ENCODE peak calls at places on chromosomes 3 and 15, in eight cellular contexts. One of them, this sample, is unnamed.

GRCh38 chr3:114606336-114606735 is 312.5 kb downstream of the TIGIT start:
- DNase-seq in AG04449: no peak
- DNase-seq in coronary artery: no peak
- DNase-seq in cardiac muscle cell: no peak
- DNase-seq in esophagus squamous epithelium: no peak
- DNase-seq in HL-60: no peak
- DNase-seq in left ventricle myocardium inferior: no peak
- DNase-seq in upper lobe of right lung: no peak
- DNase-seq in this sample: no peak

GRCh38 chr15:58952751-58953150 is 19.3 kb upstream of the SLTM start:
- DNase-seq in AG04449: no peak
- DNase-seq in HL-60: no peak
- DNase-seq in coronary artery: no peak
- DNase-seq in esophagus squamous epithelium: no peak
- DNase-seq in upper lobe of right lung: no peak
- DNase-seq in left ventricle myocardium inferior: no peak
- DNase-seq in cardiac muscle cell: peak; percentile 22
- DNase-seq in this sample: no peak

GRCh38 chr3:55333923-55334322 is 153.2 kb downstream of the WNT5A start:
- DNase-seq in AG04449: peak; percentile 60
- DNase-seq in upper lobe of right lung: no peak
- DNase-seq in esophagus squamous epithelium: no peak
- DNase-seq in left ventricle myocardium inferior: no peak
- DNase-seq in cardiac muscle cell: no peak
- DNase-seq in coronary artery: no peak
- DNase-seq in HL-60: no peak
- DNase-seq in this sample: no peak

GRCh38 chr15:39113741-39114140 is 467.1 kb upstream of the THBS1 start:
- DNase-seq in left ventricle myocardium inferior: no peak
- DNase-seq in AG04449: no peak
- DNase-seq in esophagus squamous epithelium: no peak
- DNase-seq in HL-60: no peak
- DNase-seq in upper lobe of right lung: no peak
- DNase-seq in cardiac muscle cell: no peak
- DNase-seq in coronary artery: no peak
- DNase-seq in this sample: no peak

GRCh38 chr3:115239717-115240116 is 92.6 kb upstream of the ZBTB20 start:
- DNase-seq in cardiac muscle cell: no peak
- DNase-seq in left ventricle myocardium inferior: peak; percentile 25
- DNase-seq in esophagus squamous epithelium: no peak
- DNase-seq in HL-60: no peak
- DNase-seq in coronary artery: peak; percentile 83
- DNase-seq in AG04449: peak; percentile 92
- DNase-seq in upper lobe of right lung: no peak
- DNase-seq in this sample: peak; percentile 57

GRCh38 chr15:33132722-33133345 is 61.7 kb downstream of the FMN1 start:
- DNase-seq in AG04449: no peak
- DNase-seq in cardiac muscle cell: peak; percentile 73
- DNase-seq in coronary artery: no peak
- DNase-seq in HL-60: no peak
- DNase-seq in esophagus squamous epithelium: no peak
- DNase-seq in left ventricle myocardium inferior: no peak
- DNase-seq in upper lobe of right lung: no peak
- DNase-seq in this sample: no peak

GRCh38 chr15:78355185-78355584 is 15.0 kb downstream of the CRABP1 start:
- DNase-seq in AG04449: no peak
- DNase-seq in HL-60: no peak
- DNase-seq in left ventricle myocardium inferior: no peak
- DNase-seq in cardiac muscle cell: no peak
- DNase-seq in coronary artery: no peak
- DNase-seq in esophagus squamous epithelium: no peak
- DNase-seq in upper lobe of right lung: no peak
- DNase-seq in this sample: no peak

GRCh38 chr3:81823882-81824395 is 62.5 kb upstream of the GBE1 start:
- DNase-seq in cardiac muscle cell: peak; percentile 55
- DNase-seq in esophagus squamous epithelium: no peak
- DNase-seq in left ventricle myocardium inferior: no peak
- DNase-seq in upper lobe of right lung: no peak
- DNase-seq in AG04449: no peak
- DNase-seq in HL-60: peak; percentile 53
- DNase-seq in coronary artery: no peak
- DNase-seq in this sample: no peak

GRCh38 chr3:153273767-153274443 is 111.9 kb downstream of the RAP2B start:
- DNase-seq in cardiac muscle cell: no peak
- DNase-seq in AG04449: no peak
- DNase-seq in left ventricle myocardium inferior: no peak
- DNase-seq in coronary artery: no peak
- DNase-seq in esophagus squamous epithelium: no peak
- DNase-seq in upper lobe of right lung: no peak
- DNase-seq in HL-60: no peak
- DNase-seq in this sample: no peak

GRCh38 chr3:25453521-25454410 is 25.7 kb downstream of the RARB start:
- DNase-seq in esophagus squamous epithelium: no peak
- DNase-seq in cardiac muscle cell: no peak
- DNase-seq in left ventricle myocardium inferior: no peak
- DNase-seq in upper lobe of right lung: no peak
- DNase-seq in coronary artery: no peak
- DNase-seq in AG04449: no peak
- DNase-seq in HL-60: no peak
- DNase-seq in this sample: no peak

GRCh38 chr15:84982301-84982920 is 755 bp downstream of the PDE8A start:
- DNase-seq in coronary artery: no peak
- DNase-seq in upper lobe of right lung: peak; percentile 74
- DNase-seq in left ventricle myocardium inferior: peak; percentile 44
- DNase-seq in esophagus squamous epithelium: no peak
- DNase-seq in HL-60: peak; percentile 36
- DNase-seq in cardiac muscle cell: peak; percentile 34
- DNase-seq in AG04449: no peak
- DNase-seq in this sample: peak; percentile 39

GRCh38 chr15:42575188-42576039 is at the start of gene STARD9:
- DNase-seq in AG04449: peak; percentile 82
- DNase-seq in cardiac muscle cell: peak; percentile 99
- DNase-seq in HL-60: peak; percentile 94
- DNase-seq in upper lobe of right lung: peak; percentile 99
- DNase-seq in coronary artery: peak; percentile 99
- DNase-seq in esophagus squamous epithelium: peak; percentile 83
- DNase-seq in left ventricle myocardium inferior: peak; percentile 99
- DNase-seq in this sample: peak; percentile 98

GRCh38 chr3:148532326-148532725 is 165.4 kb upstream of the AGTR1 start:
- DNase-seq in HL-60: no peak
- DNase-seq in coronary artery: no peak
- DNase-seq in esophagus squamous epithelium: no peak
- DNase-seq in cardiac muscle cell: no peak
- DNase-seq in AG04449: no peak
- DNase-seq in upper lobe of right lung: no peak
- DNase-seq in left ventricle myocardium inferior: no peak
- DNase-seq in this sample: no peak

GRCh38 chr15:57992761-57993295 is 72.7 kb downstream of the ALDH1A2 start:
- DNase-seq in esophagus squamous epithelium: no peak
- DNase-seq in left ventricle myocardium inferior: no peak
- DNase-seq in upper lobe of right lung: no peak
- DNase-seq in coronary artery: no peak
- DNase-seq in AG04449: no peak
- DNase-seq in cardiac muscle cell: no peak
- DNase-seq in HL-60: no peak
- DNase-seq in this sample: no peak

GRCh38 chr15:58453931-58454793 is 22.4 kb downstream of the LIPC start:
- DNase-seq in coronary artery: no peak
- DNase-seq in cardiac muscle cell: no peak
- DNase-seq in upper lobe of right lung: no peak
- DNase-seq in left ventricle myocardium inferior: no peak
- DNase-seq in AG04449: no peak
- DNase-seq in esophagus squamous epithelium: no peak
- DNase-seq in HL-60: peak; percentile 57
- DNase-seq in this sample: peak; percentile 25

GRCh38 chr15:77530576-77530975 is 102.1 kb downstream of the LINGO1 start:
- DNase-seq in AG04449: peak; percentile 33
- DNase-seq in esophagus squamous epithelium: no peak
- DNase-seq in upper lobe of right lung: peak; percentile 31
- DNase-seq in coronary artery: no peak
- DNase-seq in cardiac muscle cell: no peak
- DNase-seq in HL-60: no peak
- DNase-seq in left ventricle myocardium inferior: no peak
- DNase-seq in this sample: peak; percentile 41

GRCh38 chr15:25185791-25186190 is 231.0 kb downstream of the SNRPN start:
- DNase-seq in AG04449: no peak
- DNase-seq in upper lobe of right lung: peak; percentile 46
- DNase-seq in esophagus squamous epithelium: no peak
- DNase-seq in coronary artery: no peak
- DNase-seq in cardiac muscle cell: no peak
- DNase-seq in HL-60: no peak
- DNase-seq in left ventricle myocardium inferior: no peak
- DNase-seq in this sample: peak; percentile 11

GRCh38 chr3:187919018-187919417 is 173.8 kb upstream of the BCL6 start:
- DNase-seq in left ventricle myocardium inferior: no peak
- DNase-seq in esophagus squamous epithelium: no peak
- DNase-seq in coronary artery: no peak
- DNase-seq in cardiac muscle cell: no peak
- DNase-seq in upper lobe of right lung: no peak
- DNase-seq in HL-60: no peak
- DNase-seq in AG04449: no peak
- DNase-seq in this sample: no peak

GRCh38 chr15:79028411-79028964 is 62.1 kb downstream of the RASGRF1 start:
- DNase-seq in cardiac muscle cell: peak; percentile 56
- DNase-seq in AG04449: no peak
- DNase-seq in coronary artery: no peak
- DNase-seq in esophagus squamous epithelium: no peak
- DNase-seq in HL-60: peak; percentile 38
- DNase-seq in upper lobe of right lung: no peak
- DNase-seq in left ventricle myocardium inferior: no peak
- DNase-seq in this sample: no peak

GRCh38 chr3:112653209-112653871 is 12.4 kb upstream of the CCDC80 start:
- DNase-seq in coronary artery: no peak
- DNase-seq in left ventricle myocardium inferior: no peak
- DNase-seq in HL-60: no peak
- DNase-seq in upper lobe of right lung: no peak
- DNase-seq in esophagus squamous epithelium: no peak
- DNase-seq in AG04449: peak; percentile 98
- DNase-seq in cardiac muscle cell: no peak
- DNase-seq in this sample: peak; percentile 28

GRCh38 chr3:112654979-112655378 is 14.0 kb upstream of the CCDC80 start:
- DNase-seq in left ventricle myocardium inferior: no peak
- DNase-seq in AG04449: no peak
- DNase-seq in HL-60: no peak
- DNase-seq in cardiac muscle cell: no peak
- DNase-seq in upper lobe of right lung: no peak
- DNase-seq in esophagus squamous epithelium: no peak
- DNase-seq in coronary artery: no peak
- DNase-seq in this sample: no peak

GRCh38 chr3:112656045-112656444 is 15.1 kb upstream of the CCDC80 start:
- DNase-seq in upper lobe of right lung: no peak
- DNase-seq in cardiac muscle cell: no peak
- DNase-seq in coronary artery: no peak
- DNase-seq in esophagus squamous epithelium: no peak
- DNase-seq in HL-60: no peak
- DNase-seq in AG04449: no peak
- DNase-seq in left ventricle myocardium inferior: no peak
- DNase-seq in this sample: no peak

GRCh38 chr3:112654492-112654891 is 13.5 kb upstream of the CCDC80 start:
- DNase-seq in coronary artery: no peak
- DNase-seq in HL-60: no peak
- DNase-seq in cardiac muscle cell: no peak
- DNase-seq in esophagus squamous epithelium: no peak
- DNase-seq in AG04449: no peak
- DNase-seq in left ventricle myocardium inferior: no peak
- DNase-seq in upper lobe of right lung: no peak
- DNase-seq in this sample: no peak

GRCh38 chr3:112653881-112654300 is 12.9 kb upstream of the CCDC80 start:
- DNase-seq in coronary artery: no peak
- DNase-seq in cardiac muscle cell: no peak
- DNase-seq in HL-60: no peak
- DNase-seq in esophagus squamous epithelium: no peak
- DNase-seq in left ventricle myocardium inferior: peak; percentile 69
- DNase-seq in upper lobe of right lung: no peak
- DNase-seq in AG04449: peak; percentile 86
- DNase-seq in this sample: no peak
- TF ChIP-seq CTCF in coronary artery: no peak
- TF ChIP-seq CTCF in cardiac muscle cell: no peak
- TF ChIP-seq CTCF in HL-60: no peak
- TF ChIP-seq CTCF in esophagus squamous epithelium: no peak
- TF ChIP-seq CTCF in left ventricle myocardium inferior: no peak
- TF ChIP-seq CTCF in upper lobe of right lung: no peak
- TF ChIP-seq CTCF in AG04449: no peak
- TF ChIP-seq CTCF in this sample: no peak

GRCh38 chr3:125916376-125916978 is 52.5 kb upstream of the ROPN1B start:
- DNase-seq in cardiac muscle cell: peak; percentile 95
- DNase-seq in AG04449: peak; percentile 67
- DNase-seq in left ventricle myocardium inferior: no peak
- DNase-seq in HL-60: no peak
- DNase-seq in esophagus squamous epithelium: peak; percentile 99
- DNase-seq in coronary artery: peak; percentile 98
- DNase-seq in upper lobe of right lung: no peak
- DNase-seq in this sample: no peak
- TF ChIP-seq CTCF in cardiac muscle cell: peak; percentile 39
- TF ChIP-seq CTCF in AG04449: peak; percentile 51
- TF ChIP-seq CTCF in left ventricle myocardium inferior: peak; percentile 46
- TF ChIP-seq CTCF in HL-60: no peak
- TF ChIP-seq CTCF in esophagus squamous epithelium: peak; percentile 36
- TF ChIP-seq CTCF in coronary artery: no peak
- TF ChIP-seq CTCF in upper lobe of right lung: peak; percentile 21
- TF ChIP-seq CTCF in this sample: peak; percentile 26

GRCh38 chr3:135077186-135077585 is 282.1 kb downstream of the EPHB1 start:
- DNase-seq in esophagus squamous epithelium: no peak
- DNase-seq in cardiac muscle cell: no peak
- DNase-seq in HL-60: no peak
- DNase-seq in coronary artery: peak; percentile 55
- DNase-seq in left ventricle myocardium inferior: no peak
- DNase-seq in AG04449: no peak
- DNase-seq in upper lobe of right lung: no peak
- DNase-seq in this sample: no peak

GRCh38 chr3:135075157-135075556 is 280.1 kb downstream of the EPHB1 start:
- DNase-seq in HL-60: no peak
- DNase-seq in esophagus squamous epithelium: no peak
- DNase-seq in left ventricle myocardium inferior: no peak
- DNase-seq in AG04449: no peak
- DNase-seq in coronary artery: peak; percentile 43
- DNase-seq in upper lobe of right lung: no peak
- DNase-seq in cardiac muscle cell: no peak
- DNase-seq in this sample: no peak

GRCh38 chr3:135072431-135072830 is 277.4 kb downstream of the EPHB1 start:
- DNase-seq in AG04449: no peak
- DNase-seq in upper lobe of right lung: no peak
- DNase-seq in HL-60: no peak
- DNase-seq in left ventricle myocardium inferior: no peak
- DNase-seq in cardiac muscle cell: no peak
- DNase-seq in esophagus squamous epithelium: no peak
- DNase-seq in coronary artery: no peak
- DNase-seq in this sample: no peak

GRCh38 chr3:135069406-135069805 is 274.3 kb downstream of the EPHB1 start:
- DNase-seq in esophagus squamous epithelium: no peak
- DNase-seq in upper lobe of right lung: no peak
- DNase-seq in HL-60: no peak
- DNase-seq in coronary artery: peak; percentile 63
- DNase-seq in AG04449: no peak
- DNase-seq in cardiac muscle cell: no peak
- DNase-seq in left ventricle myocardium inferior: no peak
- DNase-seq in this sample: no peak

GRCh38 chr3:135071483-135071882 is 276.4 kb downstream of the EPHB1 start:
- DNase-seq in esophagus squamous epithelium: no peak
- DNase-seq in AG04449: no peak
- DNase-seq in coronary artery: no peak
- DNase-seq in upper lobe of right lung: no peak
- DNase-seq in cardiac muscle cell: no peak
- DNase-seq in left ventricle myocardium inferior: no peak
- DNase-seq in HL-60: no peak
- DNase-seq in this sample: no peak
- TF ChIP-seq CTCF in esophagus squamous epithelium: no peak
- TF ChIP-seq CTCF in AG04449: no peak
- TF ChIP-seq CTCF in coronary artery: no peak
- TF ChIP-seq CTCF in upper lobe of right lung: no peak
- TF ChIP-seq CTCF in cardiac muscle cell: no peak
- TF ChIP-seq CTCF in left ventricle myocardium inferior: no peak
- TF ChIP-seq CTCF in HL-60: no peak
- TF ChIP-seq CTCF in this sample: no peak

GRCh38 chr3:140726061-140726460 is 48.2 kb downstream of the TRIM42 start:
- DNase-seq in upper lobe of right lung: no peak
- DNase-seq in left ventricle myocardium inferior: no peak
- DNase-seq in AG04449: no peak
- DNase-seq in cardiac muscle cell: no peak
- DNase-seq in coronary artery: no peak
- DNase-seq in esophagus squamous epithelium: no peak
- DNase-seq in HL-60: no peak
- DNase-seq in this sample: no peak
- TF ChIP-seq CTCF in upper lobe of right lung: no peak
- TF ChIP-seq CTCF in left ventricle myocardium inferior: no peak
- TF ChIP-seq CTCF in AG04449: no peak
- TF ChIP-seq CTCF in cardiac muscle cell: no peak
- TF ChIP-seq CTCF in coronary artery: no peak
- TF ChIP-seq CTCF in esophagus squamous epithelium: no peak
- TF ChIP-seq CTCF in HL-60: no peak
- TF ChIP-seq CTCF in this sample: no peak